ENCODE peak calls at places on chromosomes 13 and 19, in four cellular contexts. One of them, this sample, is unnamed. For H3K4me1, the result is how much of the 10 kb centered on the place peaks cover.

GRCh38 chr13:94415484-94415883 is 64.0 kb downstream of the DCT start:
- DNase-seq in astrocyte: no peak
- DNase-seq in stomach: no peak
- DNase-seq in CD8-positive, alpha-beta T cell: no peak
- DNase-seq in this sample: no peak

GRCh38 chr19:33194527-33194883 is 375 bp downstream of the LRP3 start:
- DNase-seq in stomach: no peak
- DNase-seq in CD8-positive, alpha-beta T cell: no peak
- DNase-seq in astrocyte: no peak
- DNase-seq in this sample: no peak

GRCh38 chr19:56566904-56567273 is 379 bp upstream of the ZNF470 start:
- DNase-seq in CD8-positive, alpha-beta T cell: peak
- DNase-seq in astrocyte: no peak
- DNase-seq in stomach: peak
- DNase-seq in this sample: peak

GRCh38 chr19:40508739-40509260 is 42.0 kb downstream of the SPTBN4 start:
- DNase-seq in CD8-positive, alpha-beta T cell: no peak
- DNase-seq in stomach: no peak
- DNase-seq in astrocyte: no peak
- DNase-seq in this sample: no peak

GRCh38 chr19:34193439-34193838 is 21.1 kb downstream of the LSM14A start:
- DNase-seq in CD8-positive, alpha-beta T cell: no peak
- DNase-seq in astrocyte: no peak
- DNase-seq in stomach: no peak
- DNase-seq in this sample: no peak

GRCh38 chr13:75873499-75873898 is 237.4 kb downstream of the LMO7 start:
- DNase-seq in stomach: no peak
- DNase-seq in astrocyte: no peak
- DNase-seq in CD8-positive, alpha-beta T cell: no peak
- DNase-seq in this sample: no peak

GRCh38 chr13:85772379-85772778 is 26.8 kb downstream of the SLITRK6 start:
- DNase-seq in CD8-positive, alpha-beta T cell: no peak
- DNase-seq in astrocyte: peak
- DNase-seq in stomach: no peak
- DNase-seq in this sample: no peak

GRCh38 chr13:18944501-18945068 is 237.0 kb downstream of the TUBA3C start:
- DNase-seq in stomach: no peak
- DNase-seq in CD8-positive, alpha-beta T cell: no peak
- DNase-seq in astrocyte: no peak
- DNase-seq in this sample: no peak

GRCh38 chr13:28140433-28141125 is 2.2 kb downstream of the PAN3 start:
- DNase-seq in CD8-positive, alpha-beta T cell: no peak
- DNase-seq in stomach: no peak
- DNase-seq in astrocyte: no peak
- DNase-seq in this sample: no peak

GRCh38 chr19:378706-379105 is 30.2 kb downstream of the C2CD4C start:
- DNase-seq in stomach: no peak
- DNase-seq in CD8-positive, alpha-beta T cell: no peak
- DNase-seq in astrocyte: no peak
- DNase-seq in this sample: no peak

GRCh38 chr19:16799740-16800139 is 29.5 kb upstream of the SIN3B start:
- DNase-seq in CD8-positive, alpha-beta T cell: no peak
- DNase-seq in astrocyte: no peak
- DNase-seq in stomach: no peak
- DNase-seq in this sample: no peak

GRCh38 chr13:80168089-80168850 is 172.7 kb downstream of the SPRY2 start:
- DNase-seq in CD8-positive, alpha-beta T cell: no peak
- DNase-seq in stomach: no peak
- DNase-seq in astrocyte: peak
- DNase-seq in this sample: no peak

GRCh38 chr19:28609944-28610343 is 603.0 kb downstream of the UQCRFS1 start:
- DNase-seq in astrocyte: no peak
- DNase-seq in stomach: no peak
- DNase-seq in CD8-positive, alpha-beta T cell: no peak
- DNase-seq in this sample: no peak

GRCh38 chr13:66362485-66362884 is 867.7 kb downstream of the PCDH9 start:
- DNase-seq in CD8-positive, alpha-beta T cell: no peak
- DNase-seq in astrocyte: peak
- DNase-seq in stomach: no peak
- DNase-seq in this sample: no peak
- H3K27ac ChIP-seq in CD8-positive, alpha-beta T cell: no peak
- H3K27ac ChIP-seq in astrocyte: no peak
- H3K27ac ChIP-seq in stomach: no peak
- H3K27ac ChIP-seq in this sample: no peak

GRCh38 chr13:99866781-99867180 is 104.8 kb downstream of the ZIC5 start:
- DNase-seq in stomach: no peak
- DNase-seq in astrocyte: no peak
- DNase-seq in CD8-positive, alpha-beta T cell: no peak
- DNase-seq in this sample: no peak
- H3K4me1 ChIP-seq in stomach: under half
- H3K4me1 ChIP-seq in astrocyte: under half
- H3K4me1 ChIP-seq in CD8-positive, alpha-beta T cell: under half
- H3K4me1 ChIP-seq in this sample: under half

GRCh38 chr19:12330340-12330739 is 3.1 kb downstream of the ZNF563 start:
- DNase-seq in astrocyte: no peak
- DNase-seq in CD8-positive, alpha-beta T cell: no peak
- DNase-seq in stomach: no peak
- DNase-seq in this sample: no peak
- H3K27ac ChIP-seq in astrocyte: no peak
- H3K27ac ChIP-seq in CD8-positive, alpha-beta T cell: no peak
- H3K27ac ChIP-seq in stomach: no peak
- H3K27ac ChIP-seq in this sample: no peak

GRCh38 chr19:49389406-49389805 is 1.4 kb downstream of the KASH5 start:
- DNase-seq in stomach: no peak
- DNase-seq in astrocyte: no peak
- DNase-seq in CD8-positive, alpha-beta T cell: no peak
- DNase-seq in this sample: no peak

GRCh38 chr19:49390978-49391304 is 2.9 kb downstream of the KASH5 start:
- DNase-seq in CD8-positive, alpha-beta T cell: no peak
- DNase-seq in stomach: no peak
- DNase-seq in astrocyte: no peak
- DNase-seq in this sample: no peak

GRCh38 chr19:49391581-49392399 is 3.7 kb downstream of the KASH5 start:
- DNase-seq in stomach: peak
- DNase-seq in astrocyte: peak
- DNase-seq in CD8-positive, alpha-beta T cell: peak
- DNase-seq in this sample: peak

GRCh38 chr19:49387936-49388372 is at the start of gene KASH5:
- DNase-seq in CD8-positive, alpha-beta T cell: peak
- DNase-seq in astrocyte: no peak
- DNase-seq in stomach: peak
- DNase-seq in this sample: peak

DNA sequence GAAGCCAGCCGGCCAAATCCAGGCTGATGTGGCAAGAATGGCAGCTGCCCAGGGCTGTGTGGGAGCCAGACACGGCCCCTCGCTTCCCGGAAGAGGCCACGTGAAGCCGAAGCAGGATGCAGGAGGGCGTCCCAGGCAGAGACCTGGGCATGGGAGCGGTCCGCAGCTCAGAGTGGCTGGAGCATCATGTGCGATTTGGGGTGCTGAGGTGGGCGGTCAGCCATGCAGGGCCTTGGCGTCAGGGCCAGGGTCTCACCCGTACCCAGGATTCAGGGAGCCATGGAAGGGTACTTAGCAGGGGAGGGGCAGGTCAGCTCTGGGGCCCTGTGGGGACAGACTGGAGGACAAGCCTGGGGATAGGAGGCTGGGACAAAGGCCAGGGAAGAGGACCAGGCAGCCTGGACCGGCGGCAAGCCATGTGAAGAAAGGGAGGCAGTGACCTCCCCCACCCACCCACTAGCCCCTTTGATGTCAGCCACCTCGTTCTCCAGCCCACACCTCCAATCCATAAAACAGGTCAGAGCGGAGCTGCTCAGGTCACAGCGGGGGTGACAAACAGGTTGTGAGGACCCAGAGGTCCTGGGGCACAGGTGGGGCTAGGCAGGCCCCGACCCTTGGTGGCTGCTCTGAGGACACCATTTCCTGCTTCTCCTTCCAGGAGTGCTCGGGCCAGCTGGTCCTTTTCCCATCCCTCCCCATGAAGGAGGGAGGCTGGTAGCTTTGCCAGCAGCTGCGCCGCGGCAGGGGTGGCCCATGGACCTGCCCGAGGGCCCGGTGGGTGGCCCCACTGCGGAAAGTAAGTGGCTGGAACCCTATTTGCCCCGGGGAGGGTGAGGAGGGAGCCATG is 2.3 kb downstream of the KASH5 start:
- DNase-seq in CD8-positive, alpha-beta T cell: no peak
- DNase-seq in stomach: no peak
- DNase-seq in astrocyte: no peak
- DNase-seq in this sample: no peak
- H3K4me1 ChIP-seq in CD8-positive, alpha-beta T cell: under half
- H3K4me1 ChIP-seq in stomach: under half
- H3K4me1 ChIP-seq in astrocyte: under half
- H3K4me1 ChIP-seq in this sample: under half

GRCh38 chr13:110620596-110620995 is 5.3 kb downstream of the NAXD start:
- DNase-seq in astrocyte: no peak
- DNase-seq in stomach: no peak
- DNase-seq in CD8-positive, alpha-beta T cell: no peak
- DNase-seq in this sample: no peak
- H3K27ac ChIP-seq in astrocyte: no peak
- H3K27ac ChIP-seq in stomach: peak
- H3K27ac ChIP-seq in CD8-positive, alpha-beta T cell: no peak
- H3K27ac ChIP-seq in this sample: no peak

GRCh38 chr13:110907951-110908898 is 6.6 kb downstream of the ANKRD10 start:
- DNase-seq in astrocyte: peak
- DNase-seq in CD8-positive, alpha-beta T cell: no peak
- DNase-seq in stomach: peak
- DNase-seq in this sample: no peak
- H3K4me1 ChIP-seq in astrocyte: under half
- H3K4me1 ChIP-seq in CD8-positive, alpha-beta T cell: under half
- H3K4me1 ChIP-seq in stomach: half or more
- H3K4me1 ChIP-seq in this sample: under half

GRCh38 chr19:3465552-3465951 is 14.8 kb downstream of the SMIM24 start:
- DNase-seq in CD8-positive, alpha-beta T cell: no peak
- DNase-seq in stomach: no peak
- DNase-seq in astrocyte: no peak
- DNase-seq in this sample: no peak

GRCh38 chr19:3464797-3465235 is 15.5 kb downstream of the SMIM24 start:
- DNase-seq in astrocyte: no peak
- DNase-seq in CD8-positive, alpha-beta T cell: no peak
- DNase-seq in stomach: no peak
- DNase-seq in this sample: peak

GRCh38 chr19:3459965-3460582 is 20.3 kb downstream of the SMIM24 start:
- DNase-seq in CD8-positive, alpha-beta T cell: no peak
- DNase-seq in astrocyte: no peak
- DNase-seq in stomach: no peak
- DNase-seq in this sample: no peak

GRCh38 chr19:3463959-3464796 is 16.1 kb downstream of the SMIM24 start:
- DNase-seq in stomach: no peak
- DNase-seq in astrocyte: no peak
- DNase-seq in CD8-positive, alpha-beta T cell: no peak
- DNase-seq in this sample: peak

GRCh38 chr19:3463039-3463958 is 17.0 kb downstream of the SMIM24 start:
- DNase-seq in CD8-positive, alpha-beta T cell: no peak
- DNase-seq in astrocyte: no peak
- DNase-seq in stomach: no peak
- DNase-seq in this sample: no peak
- H3K27ac ChIP-seq in CD8-positive, alpha-beta T cell: no peak
- H3K27ac ChIP-seq in astrocyte: no peak
- H3K27ac ChIP-seq in stomach: peak
- H3K27ac ChIP-seq in this sample: peak

GRCh38 chr13:26508885-26509284 is 48.6 kb upstream of the WASF3 start:
- DNase-seq in stomach: peak
- DNase-seq in CD8-positive, alpha-beta T cell: no peak
- DNase-seq in astrocyte: peak
- DNase-seq in this sample: no peak
- H3K4me1 ChIP-seq in stomach: under half
- H3K4me1 ChIP-seq in CD8-positive, alpha-beta T cell: under half
- H3K4me1 ChIP-seq in astrocyte: under half
- H3K4me1 ChIP-seq in this sample: under half

This sample was measured in ovary.